ENCODE peak calls at places on chromosomes 16 and 17, in four cellular contexts. S is ecto neural progenitor cell, B is GM04503, U is left colon. Y is an unnamed sample.

GRCh38 chr17:31067699-31068184 is 27.0 kb upstream of the NF1 start:
- DNase-seq in S (no peak), B (peak; percentile 78), U (no peak), Y (peak; percentile 69)

GRCh38 chr17:39622380-39623006 is 4.3 kb upstream of the PPP1R1B start:
- DNase-seq in S (no peak), B (no peak), U (no peak), Y (no peak)

GRCh38 chr17:75516619-75517276 is 420 bp downstream of the TSEN54 start:
- DNase-seq in S (peak; percentile 87), B (no peak), U (peak; percentile 52), Y (no peak)

GRCh38 chr16:48687421-48688038 is 77.5 kb upstream of the N4BP1 start:
- DNase-seq in S (peak; percentile 68), B (peak; percentile 27), U (no peak), Y (peak; percentile 41)

GRCh38 chr17:76755285-76755684 is 17.4 kb downstream of the MFSD11 start:
- DNase-seq in S (no peak), B (no peak), U (no peak), Y (no peak)

GRCh38 chr16:20349615-20350014 is 2.9 kb downstream of the UMOD start:
- DNase-seq in S (no peak), B (no peak), U (no peak), Y (no peak)

GRCh38 chr17:46125831-46126230 is 67.4 kb downstream of the KANSL1 start:
- DNase-seq in S (no peak), B (no peak), U (no peak), Y (no peak)

GRCh38 chr16:65121870-65122723 is at the start of gene CDH11:
- DNase-seq in S (peak; percentile 82), B (no peak), U (peak; percentile 41), Y (peak; percentile 78)

GRCh38 chr16:50323335-50324011 is 45.3 kb downstream of the BRD7 start:
- DNase-seq in S (no peak), B (no peak), U (no peak), Y (peak; percentile 71)

GRCh38 chr17:17119533-17119932 is 77.3 kb downstream of the MPRIP start:
- DNase-seq in S (no peak), B (no peak), U (peak; percentile 72), Y (no peak)

GRCh38 chr16:57251352-57251751 is 6.3 kb downstream of the ARL2BP start:
- DNase-seq in S (no peak), B (no peak), U (no peak), Y (no peak)